ENCODE peak calls at places on chromosomes 1 and 21, in eight cellular contexts. One of them, this sample, is unnamed.

GRCh38 chr1:99869304-99869703 is 19.1 kb downstream of the AGL start:
- DNase-seq in PC-9: no peak
- DNase-seq in astrocyte of the spinal cord: peak; percentile 25
- DNase-seq in ascending aorta: no peak
- DNase-seq in thoracic aorta: no peak
- DNase-seq in NB4: no peak
- DNase-seq in AG04450: no peak
- DNase-seq in cardiac muscle cell: peak; percentile 76
- DNase-seq in this sample: no peak

GRCh38 chr1:25586181-25586588 is 30.4 kb upstream of the MAN1C1 start:
- DNase-seq in PC-9: no peak
- DNase-seq in astrocyte of the spinal cord: no peak
- DNase-seq in ascending aorta: no peak
- DNase-seq in thoracic aorta: no peak
- DNase-seq in NB4: no peak
- DNase-seq in AG04450: no peak
- DNase-seq in cardiac muscle cell: no peak
- DNase-seq in this sample: no peak

GRCh38 chr1:24875257-24875656 is 54.8 kb downstream of the RUNX3 start:
- DNase-seq in PC-9: no peak
- DNase-seq in astrocyte of the spinal cord: no peak
- DNase-seq in ascending aorta: peak; percentile 25
- DNase-seq in thoracic aorta: no peak
- DNase-seq in NB4: no peak
- DNase-seq in AG04450: no peak
- DNase-seq in cardiac muscle cell: no peak
- DNase-seq in this sample: no peak

GRCh38 chr1:45923343-45923742 is 119.9 kb downstream of the MAST2 start:
- DNase-seq in PC-9: no peak
- DNase-seq in astrocyte of the spinal cord: no peak
- DNase-seq in ascending aorta: no peak
- DNase-seq in thoracic aorta: no peak
- DNase-seq in NB4: no peak
- DNase-seq in AG04450: no peak
- DNase-seq in cardiac muscle cell: peak; percentile 24
- DNase-seq in this sample: no peak

GRCh38 chr1:64745181-64745985 is 508 bp downstream of the RAVER2 start:
- DNase-seq in PC-9: peak; percentile 13
- DNase-seq in astrocyte of the spinal cord: peak; percentile 55
- DNase-seq in ascending aorta: peak; percentile 62
- DNase-seq in thoracic aorta: no peak
- DNase-seq in NB4: peak; percentile 71
- DNase-seq in AG04450: no peak
- DNase-seq in cardiac muscle cell: peak; percentile 56
- DNase-seq in this sample: no peak

GRCh38 chr1:221154932-221155331 is 275.7 kb downstream of the HLX start:
- DNase-seq in PC-9: no peak
- DNase-seq in astrocyte of the spinal cord: no peak
- DNase-seq in ascending aorta: no peak
- DNase-seq in thoracic aorta: no peak
- DNase-seq in NB4: no peak
- DNase-seq in AG04450: no peak
- DNase-seq in cardiac muscle cell: no peak
- DNase-seq in this sample: no peak

GRCh38 chr1:172429324-172430127 is 9.0 kb downstream of the C1orf105 start:
- DNase-seq in PC-9: peak; percentile 40
- DNase-seq in astrocyte of the spinal cord: peak; percentile 79
- DNase-seq in ascending aorta: no peak
- DNase-seq in thoracic aorta: no peak
- DNase-seq in NB4: peak; percentile 70
- DNase-seq in AG04450: no peak
- DNase-seq in cardiac muscle cell: peak; percentile 82
- DNase-seq in this sample: peak; percentile 72

GRCh38 chr1:41389009-41389408 is 27.8 kb downstream of the FOXO6 start:
- DNase-seq in PC-9: no peak
- DNase-seq in astrocyte of the spinal cord: no peak
- DNase-seq in ascending aorta: no peak
- DNase-seq in thoracic aorta: no peak
- DNase-seq in NB4: no peak
- DNase-seq in AG04450: no peak
- DNase-seq in cardiac muscle cell: no peak
- DNase-seq in this sample: no peak

GRCh38 chr1:161730050-161730564 is 8.8 kb downstream of the FCRLB start:
- DNase-seq in PC-9: no peak
- DNase-seq in astrocyte of the spinal cord: peak; percentile 60
- DNase-seq in ascending aorta: no peak
- DNase-seq in thoracic aorta: no peak
- DNase-seq in NB4: peak; percentile 83
- DNase-seq in AG04450: no peak
- DNase-seq in cardiac muscle cell: peak; percentile 44
- DNase-seq in this sample: peak; percentile 76

GRCh38 chr1:162587347-162587746 is 25.8 kb downstream of the UAP1 start:
- DNase-seq in PC-9: no peak
- DNase-seq in astrocyte of the spinal cord: no peak
- DNase-seq in ascending aorta: no peak
- DNase-seq in thoracic aorta: no peak
- DNase-seq in NB4: no peak
- DNase-seq in AG04450: no peak
- DNase-seq in cardiac muscle cell: no peak
- DNase-seq in this sample: no peak

GRCh38 chr1:96596226-96596625 is 125.4 kb upstream of the PTBP2 start:
- DNase-seq in PC-9: peak; percentile 8
- DNase-seq in astrocyte of the spinal cord: peak; percentile 9
- DNase-seq in ascending aorta: no peak
- DNase-seq in thoracic aorta: no peak
- DNase-seq in NB4: peak; percentile 66
- DNase-seq in AG04450: no peak
- DNase-seq in cardiac muscle cell: peak; percentile 59
- DNase-seq in this sample: peak; percentile 32

GRCh38 chr1:248842781-248843331 is 4.8 kb downstream of the ZNF672 start:
- DNase-seq in PC-9: no peak
- DNase-seq in astrocyte of the spinal cord: no peak
- DNase-seq in ascending aorta: peak; percentile 59
- DNase-seq in thoracic aorta: no peak
- DNase-seq in NB4: no peak
- DNase-seq in AG04450: no peak
- DNase-seq in cardiac muscle cell: no peak
- DNase-seq in this sample: peak; percentile 90

GRCh38 chr21:42308914-42309752 is 6.1 kb downstream of the TFF3 start:
- DNase-seq in PC-9: no peak
- DNase-seq in astrocyte of the spinal cord: no peak
- DNase-seq in ascending aorta: peak; percentile 31
- DNase-seq in thoracic aorta: no peak
- DNase-seq in NB4: no peak
- DNase-seq in AG04450: no peak
- DNase-seq in cardiac muscle cell: no peak
- DNase-seq in this sample: no peak

GRCh38 chr1:204178487-204179281 is 12.5 kb upstream of the REN start:
- DNase-seq in PC-9: no peak
- DNase-seq in astrocyte of the spinal cord: no peak
- DNase-seq in ascending aorta: no peak
- DNase-seq in thoracic aorta: no peak
- DNase-seq in NB4: no peak
- DNase-seq in AG04450: no peak
- DNase-seq in cardiac muscle cell: no peak
- DNase-seq in this sample: no peak

GRCh38 chr1:160097911-160098851 is at the start of gene IGSF8:
- DNase-seq in PC-9: peak; percentile 90
- DNase-seq in astrocyte of the spinal cord: peak; percentile 76
- DNase-seq in ascending aorta: peak; percentile 95
- DNase-seq in thoracic aorta: peak; percentile 73
- DNase-seq in NB4: peak; percentile 87
- DNase-seq in AG04450: peak; percentile 33
- DNase-seq in cardiac muscle cell: peak; percentile 85
- DNase-seq in this sample: no peak

GRCh38 chr1:77687519-77687906 is 5.1 kb upstream of the ZZZ3 start:
- DNase-seq in PC-9: no peak
- DNase-seq in astrocyte of the spinal cord: peak; percentile 39
- DNase-seq in ascending aorta: no peak
- DNase-seq in thoracic aorta: no peak
- DNase-seq in NB4: no peak
- DNase-seq in AG04450: no peak
- DNase-seq in cardiac muscle cell: peak; percentile 80
- DNase-seq in this sample: no peak

GRCh38 chr1:50105430-50105829 is 3.3 kb upstream of the ELAVL4 start:
- DNase-seq in PC-9: no peak
- DNase-seq in astrocyte of the spinal cord: no peak
- DNase-seq in ascending aorta: no peak
- DNase-seq in thoracic aorta: no peak
- DNase-seq in NB4: peak; percentile 4
- DNase-seq in AG04450: no peak
- DNase-seq in cardiac muscle cell: no peak
- DNase-seq in this sample: no peak

GRCh38 chr21:33680870-33681269 is 38.6 kb downstream of the ITSN1 start:
- DNase-seq in PC-9: no peak
- DNase-seq in astrocyte of the spinal cord: no peak
- DNase-seq in ascending aorta: no peak
- DNase-seq in thoracic aorta: no peak
- DNase-seq in NB4: no peak
- DNase-seq in AG04450: no peak
- DNase-seq in cardiac muscle cell: no peak
- DNase-seq in this sample: no peak

GRCh38 chr1:1365875-1366698 is 7.7 kb upstream of the MXRA8 start:
- DNase-seq in PC-9: no peak
- DNase-seq in astrocyte of the spinal cord: no peak
- DNase-seq in ascending aorta: no peak
- DNase-seq in thoracic aorta: no peak
- DNase-seq in NB4: no peak
- DNase-seq in AG04450: no peak
- DNase-seq in cardiac muscle cell: no peak
- DNase-seq in this sample: no peak

GRCh38 chr1:229430761-229431269 is 3.1 kb downstream of the ACTA1 start:
- DNase-seq in PC-9: peak; percentile 27
- DNase-seq in astrocyte of the spinal cord: peak; percentile 53
- DNase-seq in ascending aorta: no peak
- DNase-seq in thoracic aorta: no peak
- DNase-seq in NB4: peak; percentile 74
- DNase-seq in AG04450: no peak
- DNase-seq in cardiac muscle cell: peak; percentile 68
- DNase-seq in this sample: peak; percentile 30

GRCh38 chr1:236287757-236288619 is 6.2 kb upstream of the ERO1B start:
- DNase-seq in PC-9: no peak
- DNase-seq in astrocyte of the spinal cord: no peak
- DNase-seq in ascending aorta: no peak
- DNase-seq in thoracic aorta: no peak
- DNase-seq in NB4: peak; percentile 68
- DNase-seq in AG04450: no peak
- DNase-seq in cardiac muscle cell: no peak
- DNase-seq in this sample: no peak

GRCh38 chr1:116693759-116694482 is 26.4 kb upstream of the IGSF3 start:
- DNase-seq in PC-9: peak; percentile 84
- DNase-seq in astrocyte of the spinal cord: peak; percentile 55
- DNase-seq in ascending aorta: no peak
- DNase-seq in thoracic aorta: no peak
- DNase-seq in NB4: no peak
- DNase-seq in AG04450: no peak
- DNase-seq in cardiac muscle cell: peak; percentile 56
- DNase-seq in this sample: no peak

GRCh38 chr1:67729872-67730271 is 44.9 kb downstream of the GADD45A start:
- DNase-seq in PC-9: no peak
- DNase-seq in astrocyte of the spinal cord: no peak
- DNase-seq in ascending aorta: no peak
- DNase-seq in thoracic aorta: no peak
- DNase-seq in NB4: no peak
- DNase-seq in AG04450: no peak
- DNase-seq in cardiac muscle cell: no peak
- DNase-seq in this sample: no peak

DNA sequence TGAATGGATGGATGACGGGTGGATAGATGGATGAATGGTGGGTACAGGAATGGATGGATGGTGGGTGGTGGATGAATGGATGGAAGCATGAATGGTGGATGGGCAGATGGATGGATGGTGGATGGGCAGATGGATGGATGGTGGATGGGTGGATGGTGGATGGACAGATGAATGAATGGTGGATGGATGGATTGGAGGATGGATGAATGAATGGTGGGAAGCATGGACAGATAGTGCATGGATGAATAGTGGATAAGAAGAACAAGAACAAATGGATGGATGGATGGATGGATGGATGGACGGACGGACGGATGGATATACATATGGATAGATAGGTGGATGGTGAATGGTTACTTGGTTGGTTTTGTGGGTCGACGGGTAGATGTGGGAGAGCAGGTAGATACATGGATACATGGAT is 4.7 kb downstream of the CHD5 start:
- DNase-seq in PC-9: no peak
- DNase-seq in astrocyte of the spinal cord: no peak
- DNase-seq in ascending aorta: no peak
- DNase-seq in thoracic aorta: no peak
- DNase-seq in NB4: no peak
- DNase-seq in AG04450: no peak
- DNase-seq in cardiac muscle cell: no peak
- DNase-seq in this sample: no peak
- TF ChIP-seq CTCF in PC-9: no peak
- TF ChIP-seq CTCF in astrocyte of the spinal cord: no peak
- TF ChIP-seq CTCF in ascending aorta: no peak
- TF ChIP-seq CTCF in thoracic aorta: no peak
- TF ChIP-seq CTCF in NB4: no peak
- TF ChIP-seq CTCF in AG04450: no peak
- TF ChIP-seq CTCF in cardiac muscle cell: no peak
- TF ChIP-seq CTCF in this sample: no peak

GRCh38 chr1:153533689-153534201 is 2.0 kb downstream of the S100A6 start:
- DNase-seq in PC-9: peak; percentile 73
- DNase-seq in astrocyte of the spinal cord: peak; percentile 87
- DNase-seq in ascending aorta: peak; percentile 87
- DNase-seq in thoracic aorta: peak; percentile 51
- DNase-seq in NB4: no peak
- DNase-seq in AG04450: peak; percentile 51
- DNase-seq in cardiac muscle cell: peak; percentile 80
- DNase-seq in this sample: no peak
- H3K4me3 ChIP-seq in PC-9: peak overlapping the region; percentile 85
- H3K4me3 ChIP-seq in astrocyte of the spinal cord: peak overlapping the region; percentile 59
- H3K4me3 ChIP-seq in ascending aorta: peak overlapping the region; percentile 70
- H3K4me3 ChIP-seq in thoracic aorta: peak overlapping the region; percentile 89
- H3K4me3 ChIP-seq in NB4: no peak overlapping the region
- H3K4me3 ChIP-seq in AG04450: peak overlapping the region; percentile 98
- H3K4me3 ChIP-seq in cardiac muscle cell: no peak overlapping the region
- H3K4me3 ChIP-seq in this sample: no peak overlapping the region

GRCh38 chr1:242579528-242580235 is 55.2 kb upstream of the PLD5 start:
- DNase-seq in PC-9: no peak
- DNase-seq in astrocyte of the spinal cord: no peak
- DNase-seq in ascending aorta: no peak
- DNase-seq in thoracic aorta: no peak
- DNase-seq in NB4: no peak
- DNase-seq in AG04450: no peak
- DNase-seq in cardiac muscle cell: no peak
- DNase-seq in this sample: no peak
- TF ChIP-seq CTCF in PC-9: no peak
- TF ChIP-seq CTCF in astrocyte of the spinal cord: no peak
- TF ChIP-seq CTCF in ascending aorta: no peak
- TF ChIP-seq CTCF in thoracic aorta: no peak
- TF ChIP-seq CTCF in NB4: no peak
- TF ChIP-seq CTCF in AG04450: no peak
- TF ChIP-seq CTCF in cardiac muscle cell: no peak
- TF ChIP-seq CTCF in this sample: no peak

DNA sequence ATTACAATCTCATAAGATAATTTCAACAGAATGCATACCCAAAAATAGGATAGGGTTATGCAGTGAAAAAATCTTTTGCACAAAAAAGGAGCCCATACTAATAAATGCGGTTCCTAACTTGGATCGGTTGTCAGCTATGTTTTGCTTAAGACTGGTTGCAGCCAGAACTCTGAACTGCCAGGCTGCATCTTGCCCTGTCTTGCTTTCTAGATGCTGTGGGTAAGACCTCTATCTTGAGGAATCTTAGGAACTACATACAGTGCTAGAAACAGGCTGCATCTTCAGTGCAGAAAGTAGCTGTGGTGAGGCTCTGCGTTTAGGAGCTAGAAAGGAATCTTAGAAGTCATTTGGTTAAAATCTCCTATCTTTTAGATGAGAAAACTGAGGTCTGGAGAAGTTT is 45.6 kb upstream of the PLA2G4A start:
- DNase-seq in PC-9: no peak
- DNase-seq in astrocyte of the spinal cord: no peak
- DNase-seq in ascending aorta: no peak
- DNase-seq in thoracic aorta: no peak
- DNase-seq in NB4: no peak
- DNase-seq in AG04450: no peak
- DNase-seq in cardiac muscle cell: no peak
- DNase-seq in this sample: no peak
- H3K4me3 ChIP-seq in PC-9: no peak overlapping the region
- H3K4me3 ChIP-seq in astrocyte of the spinal cord: no peak overlapping the region
- H3K4me3 ChIP-seq in ascending aorta: no peak overlapping the region
- H3K4me3 ChIP-seq in thoracic aorta: no peak overlapping the region
- H3K4me3 ChIP-seq in NB4: no peak overlapping the region
- H3K4me3 ChIP-seq in AG04450: no peak overlapping the region
- H3K4me3 ChIP-seq in cardiac muscle cell: no peak overlapping the region
- H3K4me3 ChIP-seq in this sample: no peak overlapping the region

This sample was measured in GM12865.